ENCODE peak calls at places on chromosomes 3 and 15, in six cellular contexts. N is activated T-cell treated with anti-CD3 and anti-CD28 coated beads, Interleukin-2, amount 50 U/mL, for 24 hours; R is HL-60; L is activated CD8-positive, alpha-beta memory T cell treated with anti-CD3 and anti-CD28 coated beads for 48 hours; O is EH; M is mucosa of gallbladder. D is an unnamed sample.

GRCh38 chr3:160179906-160180305 is 45.3 kb upstream of the C3orf80 start:
- DNase-seq in N (no peak), R (no peak), L (no peak), O (peak), M (no peak), D (no peak)

GRCh38 chr3:72593881-72594397 is 254.3 kb downstream of the SHQ1 start:
- DNase-seq in N (no peak), R (peak), L (no peak), O (peak), M (no peak), D (no peak)

GRCh38 chr3:99355465-99355864 is 282.9 kb upstream of the COL8A1 start:
- DNase-seq in N (no peak), R (peak), L (no peak), O (peak), M (no peak), D (no peak)

GRCh38 chr3:14718539-14718938 is 43.6 kb downstream of the C3orf20 start:
- DNase-seq in N (no peak), R (no peak), L (no peak), O (no peak), M (no peak), D (no peak)

GRCh38 chr3:170603770-170604510 is 18.1 kb upstream of the SLC7A14 start:
- DNase-seq in N (no peak), R (no peak), L (no peak), O (peak), M (no peak), D (no peak)

GRCh38 chr3:119357190-119357589 is 63.0 kb downstream of the ARHGAP31 start:
- DNase-seq in N (no peak), R (no peak), L (no peak), O (no peak), M (no peak), D (no peak)

GRCh38 chr3:123158899-123159390 is 42.8 kb upstream of the SEC22A start:
- DNase-seq in N (no peak), R (no peak), L (no peak), O (no peak), M (no peak), D (no peak)

GRCh38 chr3:99236576-99236975 is 335.1 kb upstream of the DCBLD2 start:
- DNase-seq in N (no peak), R (no peak), L (no peak), O (peak), M (no peak), D (no peak)

GRCh38 chr15:59501531-59502113 is 63.6 kb downstream of the FAM81A start:
- DNase-seq in N (no peak), R (no peak), L (no peak), O (peak), M (peak), D (no peak)

GRCh38 chr3:131717493-131717892 is 214.7 kb upstream of the MRPL3 start:
- DNase-seq in N (no peak), R (no peak), L (no peak), O (no peak), M (no peak), D (no peak)

GRCh38 chr15:72947709-72948108 is 104.6 kb upstream of the NEO1 start:
- DNase-seq in N (no peak), R (no peak), L (no peak), O (no peak), M (no peak), D (no peak)

GRCh38 chr15:33043636-33044035 is 150.9 kb downstream of the FMN1 start:
- DNase-seq in N (no peak), R (no peak), L (no peak), O (no peak), M (no peak), D (no peak)

GRCh38 chr3:180391001-180391400 is 211.0 kb upstream of the TTC14 start:
- DNase-seq in N (no peak), R (no peak), L (no peak), O (no peak), M (no peak), D (no peak)

GRCh38 chr3:106329505-106329904 is 460.7 kb upstream of the CBLB start:
- DNase-seq in N (no peak), R (no peak), L (no peak), O (no peak), M (no peak), D (no peak)

GRCh38 chr3:197364410-197365071 is 66.1 kb upstream of the DLG1 start:
- DNase-seq in N (no peak), R (no peak), L (no peak), O (peak), M (no peak), D (no peak)

GRCh38 chr3:123883656-123884257 is 375 bp downstream of the MYLK start:
- DNase-seq in N (peak), R (no peak), L (no peak), O (peak), M (no peak), D (no peak)

GRCh38 chr15:43052860-43053259 is 53.0 kb downstream of the UBR1 start:
- DNase-seq in N (no peak), R (no peak), L (no peak), O (no peak), M (no peak), D (no peak)

GRCh38 chr3:46694520-46694919 is 1.0 kb upstream of the ALS2CL start:
- DNase-seq in N (no peak), R (no peak), L (no peak), O (no peak), M (no peak), D (no peak)

D was measured in activated naive CD8-positive, alpha-beta T cell treated with anti-CD3 and anti-CD28 coated beads, Interleukin-2, amount 10 ng/mL, durations not matched to agents 7 days and 5 days.